ENCODE peak calls at places on chromosomes 6 and 20, in ten cellular contexts. Z is right lobe of liver; A is left cardiac atrium; X is activated CD4-positive, alpha-beta T cell treated with anti-CD3 and anti-CD28 coated beads for 36 hours; T is Right ventricle myocardium superior; B is memory B cell; U is PC-3; G is central memory CD8-positive, alpha-beta T cell; L is upper lobe of right lung; J is IMR-90. R is an unnamed sample.
A peak's percentile ranks its signal among the peaks of the same experiment; 100 is the strongest.

GRCh38 chr6:150928882-150929281 is 63.4 kb downstream of the MTHFD1L start:
- ATAC-seq in T (no peak), L (no peak), X (no peak), Z (no peak), A (no peak), U (no peak), J (no peak), G (no peak), B (no peak), R (peak; percentile 43)

GRCh38 chr6:90442366-90442765 is 144.5 kb downstream of the MAP3K7 start:
- ATAC-seq in X (no peak), T (no peak), B (no peak), L (no peak), A (no peak), G (no peak), U (no peak), Z (no peak), J (peak; percentile 24), R (no peak)

GRCh38 chr6:16305788-16306187 is 67.4 kb downstream of the GMPR start:
- ATAC-seq in U (no peak), Z (no peak), G (no peak), X (no peak), T (peak; percentile 11), B (peak; percentile 43), A (no peak), L (no peak), J (no peak), R (no peak)

GRCh38 chr20:15077733-15078132 is 740.3 kb upstream of the FLRT3 start:
- ATAC-seq in U (no peak), Z (no peak), G (no peak), A (no peak), J (no peak), B (no peak), L (no peak), X (no peak), T (no peak), R (no peak)

GRCh38 chr20:33051333-33051732 is 2.4 kb upstream of the BPIFB3 start:
- ATAC-seq in J (no peak), G (no peak), A (no peak), T (no peak), L (no peak), B (no peak), Z (no peak), U (no peak), X (no peak), R (no peak)

GRCh38 chr6:87203448-87204023 is 48.2 kb downstream of the ZNF292 start:
- ATAC-seq in A (no peak), Z (no peak), J (no peak), G (no peak), U (no peak), B (no peak), T (no peak), X (no peak), L (no peak), R (no peak)

GRCh38 chr20:45121388-45121787 is 2.9 kb downstream of the WFDC12 start:
- ATAC-seq in Z (no peak), U (no peak), J (no peak), L (no peak), G (no peak), T (no peak), X (no peak), A (no peak), B (no peak), R (no peak)

GRCh38 chr20:62776692-62777527 is 19.4 kb upstream of the MRGBP start:
- ATAC-seq in U (peak; percentile 68), Z (peak; percentile 69), G (peak; percentile 82), J (peak; percentile 38), T (no peak), L (peak; percentile 31), A (peak; percentile 16), X (peak; percentile 87), B (peak; percentile 78), R (peak; percentile 23)

GRCh38 chr6:81562169-81562568 is 190.3 kb downstream of the TENT5A start:
- ATAC-seq in B (no peak), J (peak; percentile 97), Z (no peak), L (peak; percentile 44), A (peak; percentile 97), U (peak; percentile 93), G (no peak), T (peak; percentile 73), X (no peak), R (peak; percentile 94)

GRCh38 chr20:54134445-54135220 is 39.2 kb downstream of the CYP24A1 start:
- ATAC-seq in L (no peak), G (no peak), B (no peak), Z (no peak), A (no peak), J (no peak), U (no peak), X (no peak), T (no peak), R (no peak)

GRCh38 chr6:44277763-44278162 is 7.5 kb downstream of the TMEM151B start:
- ATAC-seq in A (no peak), J (no peak), G (no peak), Z (no peak), U (no peak), B (no peak), X (no peak), L (no peak), T (no peak), R (no peak)

GRCh38 chr20:25090492-25091429 is 8.8 kb upstream of the VSX1 start:
- ATAC-seq in G (peak; percentile 100), L (peak; percentile 61), A (peak; percentile 36), J (no peak), X (peak; percentile 97), T (no peak), Z (peak; percentile 45), B (peak; percentile 66), U (peak; percentile 57), R (no peak)

GRCh38 chr6:113315068-113315467 is 542.1 kb upstream of the MARCKS start:
- ATAC-seq in X (no peak), L (no peak), B (no peak), T (peak; percentile 57), Z (no peak), A (no peak), J (no peak), U (no peak), G (no peak), R (no peak)

GRCh38 chr20:1671891-1672669 is 14.5 kb upstream of the SIRPG start:
- ATAC-seq in T (no peak), G (no peak), U (no peak), X (peak; percentile 70), J (no peak), L (no peak), Z (no peak), B (no peak), A (no peak), R (no peak)

GRCh38 chr6:17484201-17484606 is 90.8 kb downstream of the CAP2 start:
- ATAC-seq in L (no peak), B (no peak), T (peak; percentile 49), U (no peak), X (no peak), Z (no peak), G (no peak), J (no peak), A (peak; percentile 63), R (peak; percentile 21)

GRCh38 chr20:16761305-16761829 is 13.2 kb downstream of the OTOR start:
- ATAC-seq in X (peak; percentile 72), B (peak; percentile 49), A (peak; percentile 84), G (peak; percentile 56), J (peak; percentile 94), Z (peak; percentile 89), L (peak; percentile 89), T (peak; percentile 84), U (peak; percentile 74), R (peak; percentile 92)

GRCh38 chr6:80425089-80425823 is 318.8 kb downstream of the BCKDHB start:
- ATAC-seq in Z (no peak), X (no peak), A (peak; percentile 23), U (peak; percentile 63), J (peak; percentile 98), G (no peak), B (no peak), L (no peak), T (no peak), R (peak; percentile 75)

GRCh38 chr6:87281426-87281825 is 41.0 kb upstream of the SMIM8 start:
- ATAC-seq in Z (no peak), U (no peak), A (peak; percentile 38), J (no peak), X (no peak), G (no peak), T (no peak), L (peak; percentile 41), B (no peak), R (no peak)

GRCh38 chr20:59831024-59831900 is 102.2 kb downstream of the SYCP2 start:
- ATAC-seq in G (no peak), B (no peak), L (peak; percentile 67), A (no peak), U (peak; percentile 65), T (no peak), Z (no peak), X (no peak), J (no peak), R (no peak)

R was measured in SK-N-SH treated with all-trans-retinoic acid at 6 μM for 48 hours.